ENCODE peak calls at places on chromosomes 4 and X, in six cellular contexts. O is upper lobe of left lung, I is HL-60, J is prostate gland, W is suprapubic skin, G is K562. Q is an unnamed sample.

GRCh38 chr4:13355036-13355910 is 128.9 kb downstream of the RAB28 start:
- DNase-seq in O (no peak), I (no peak), J (no peak), W (no peak), G (no peak), Q (no peak)

GRCh38 chrX:53714580-53715335 is 28.2 kb upstream of the HUWE1 start:
- DNase-seq in O (peak), I (peak), J (peak), W (no peak), G (no peak), Q (no peak)

GRCh38 chr4:85724801-85725548 is 250.0 kb downstream of the ARHGAP24 start:
- DNase-seq in O (no peak), I (no peak), J (no peak), W (no peak), G (no peak), Q (no peak)

GRCh38 chr4:141119071-141119470 is 14.2 kb downstream of the RNF150 start:
- DNase-seq in O (no peak), I (no peak), J (no peak), W (no peak), G (no peak), Q (no peak)

GRCh38 chr4:112287258-112287873 is 1.7 kb upstream of the TIFA start:
- DNase-seq in O (no peak), I (no peak), J (no peak), W (no peak), G (no peak), Q (no peak)

GRCh38 chr4:77120888-77121508 is 36.0 kb upstream of the CCNG2 start:
- DNase-seq in O (no peak), I (no peak), J (no peak), W (no peak), G (no peak), Q (no peak)

GRCh38 chr4:128302775-128303174 is 15.2 kb upstream of the PGRMC2 start:
- DNase-seq in O (no peak), I (no peak), J (no peak), W (no peak), G (no peak), Q (no peak)

GRCh38 chr4:2923141-2923551 is 40.1 kb downstream of the NOP14 start:
- DNase-seq in O (peak), I (no peak), J (no peak), W (peak), G (no peak), Q (no peak)

GRCh38 chr4:136946307-136946907 is 585.9 kb downstream of the PCDH18 start:
- DNase-seq in O (no peak), I (no peak), J (no peak), W (no peak), G (no peak), Q (no peak)

DNA sequence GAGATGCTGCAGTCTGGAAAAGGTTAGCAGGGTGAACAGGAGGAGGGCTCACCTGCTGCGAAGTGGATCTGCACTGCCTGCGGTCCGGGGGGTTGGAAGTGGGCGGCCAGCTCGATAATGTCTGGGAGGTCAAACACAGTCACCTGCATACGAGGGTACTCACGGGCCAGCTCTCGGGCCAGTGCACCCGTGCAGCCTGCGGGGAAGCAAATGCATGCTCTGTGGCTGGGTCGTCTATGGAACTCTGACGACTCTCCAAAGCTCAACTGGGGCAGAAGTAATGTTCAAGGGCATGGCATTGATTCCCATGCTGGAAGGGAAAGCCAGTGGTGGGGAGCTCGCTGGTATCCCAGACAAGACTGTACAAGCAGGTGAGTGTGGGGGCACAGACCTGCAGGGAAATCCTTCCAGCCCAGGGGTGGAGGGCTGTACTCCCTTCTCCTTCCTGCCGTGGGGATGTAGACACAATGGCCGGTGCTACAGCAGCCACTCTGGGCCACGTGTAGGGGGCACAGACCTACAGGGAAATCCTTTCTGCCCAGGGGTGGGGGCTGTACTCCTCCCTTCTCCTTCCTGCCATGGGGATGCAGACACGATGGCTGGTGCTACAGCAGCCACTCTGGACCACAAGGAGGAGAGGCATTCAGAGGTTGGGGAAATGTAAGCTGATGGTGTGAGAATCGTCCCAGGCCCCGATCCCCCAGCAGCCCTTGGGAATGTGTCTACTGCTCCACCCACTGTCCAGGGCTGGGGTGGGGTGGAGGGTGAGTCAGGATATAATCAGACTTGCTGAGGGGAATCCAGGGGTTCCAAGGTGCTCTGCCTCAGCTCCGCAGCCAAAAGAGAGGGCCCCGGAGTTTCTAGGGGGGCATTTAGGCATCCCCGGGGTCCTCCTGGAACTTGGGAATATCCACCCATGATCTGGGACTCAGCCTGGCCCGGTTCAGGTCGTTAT is 26.3 kb upstream of the SLC25A6 start:
- DNase-seq in O (no peak), I (no peak), J (no peak), W (peak), G (no peak), Q (no peak)
- TF ChIP-seq POLR2AphosphoS5 in O (no peak), I (no peak), J (no peak), W (no peak), G (no peak), Q (no peak)

GRCh38 chrX:118976599-118977340 is 2.4 kb downstream of the LONRF3 start:
- DNase-seq in O (peak), I (no peak), J (peak), W (peak), G (no peak), Q (no peak)

GRCh38 chrX:118977424-118977823 is 3.0 kb downstream of the LONRF3 start:
- DNase-seq in O (no peak), I (no peak), J (no peak), W (no peak), G (no peak), Q (no peak)

GRCh38 chrX:118974908-118975671 is 672 bp downstream of the LONRF3 start:
- DNase-seq in O (peak), I (no peak), J (peak), W (peak), G (peak), Q (no peak)

GRCh38 chrX:118974088-118974907 is at the start of gene LONRF3:
- DNase-seq in O (peak), I (peak), J (peak), W (peak), G (peak), Q (no peak)

GRCh38 chrX:118975831-118976598 is 1.6 kb downstream of the LONRF3 start:
- DNase-seq in O (peak), I (peak), J (peak), W (peak), G (peak), Q (peak)
- H3K4me3 ChIP-seq in O (peak), I (peak), J (peak), W (peak), G (peak), Q (peak)

GRCh38 chr4:866068-866760 is 40.3 kb upstream of the CPLX1 start:
- DNase-seq in O (no peak), I (no peak), J (no peak), W (no peak), G (no peak), Q (no peak)

GRCh38 chr4:866761-867390 is 40.9 kb upstream of the CPLX1 start:
- DNase-seq in O (no peak), I (no peak), J (no peak), W (no peak), G (no peak), Q (no peak)

GRCh38 chr4:864456-865120 is 38.7 kb upstream of the CPLX1 start:
- DNase-seq in O (no peak), I (no peak), J (no peak), W (no peak), G (no peak), Q (no peak)

GRCh38 chr4:865121-865465 is 39.2 kb upstream of the CPLX1 start:
- DNase-seq in O (no peak), I (no peak), J (no peak), W (no peak), G (no peak), Q (no peak)

GRCh38 chr4:865572-865971 is 39.6 kb upstream of the CPLX1 start:
- DNase-seq in O (no peak), I (no peak), J (no peak), W (no peak), G (no peak), Q (no peak)
- TF ChIP-seq CTCF in O (no peak), I (no peak), J (no peak), W (no peak), G (no peak), Q (no peak)

GRCh38 chr4:33577798-33578197 is 2666.5 kb downstream of the ARAP2 start:
- DNase-seq in O (no peak), I (no peak), J (no peak), W (no peak), G (no peak), Q (no peak)
- TF ChIP-seq POLR2AphosphoS5 in O (no peak), I (no peak), J (no peak), W (no peak), G (no peak), Q (no peak)

DNA sequence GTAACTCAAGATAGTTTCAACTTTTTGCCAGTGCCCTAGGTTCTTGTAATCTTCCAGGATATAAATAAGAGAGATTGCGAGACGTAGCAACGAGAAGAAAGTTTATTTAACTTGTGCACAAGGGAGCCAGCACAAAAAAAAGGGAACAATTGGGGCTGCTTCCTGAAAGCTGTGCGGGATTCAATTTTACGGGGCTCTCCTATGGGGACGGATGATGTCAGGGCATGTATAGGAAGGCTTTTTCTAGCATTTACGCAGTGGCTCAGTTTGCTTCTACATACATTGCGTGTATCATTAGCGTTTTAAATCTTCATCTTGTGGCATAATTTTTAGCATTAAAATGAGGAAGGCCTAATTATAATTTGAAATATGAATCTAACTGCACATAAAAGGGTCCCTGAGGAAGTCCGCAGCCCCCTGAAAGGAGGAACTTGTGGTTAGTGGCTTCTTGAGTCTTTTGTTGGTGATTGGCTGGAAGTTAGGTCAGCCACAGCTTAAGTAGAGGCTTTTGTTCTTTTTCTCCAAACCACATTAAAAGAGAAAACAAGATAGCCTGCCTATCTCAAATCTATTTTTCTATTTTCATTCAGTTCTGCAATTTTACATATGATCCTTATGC is 668.2 kb upstream of the NDST4 start:
- DNase-seq in O (no peak), I (peak), J (no peak), W (no peak), G (no peak), Q (no peak)
- H3K4me3 ChIP-seq in O (no peak), I (peak), J (no peak), W (no peak), G (no peak), Q (no peak)

GRCh38 chrX:106401965-106402559 is 209.7 kb upstream of the RADX start:
- DNase-seq in O (no peak), I (no peak), J (no peak), W (no peak), G (no peak), Q (no peak)

DNA sequence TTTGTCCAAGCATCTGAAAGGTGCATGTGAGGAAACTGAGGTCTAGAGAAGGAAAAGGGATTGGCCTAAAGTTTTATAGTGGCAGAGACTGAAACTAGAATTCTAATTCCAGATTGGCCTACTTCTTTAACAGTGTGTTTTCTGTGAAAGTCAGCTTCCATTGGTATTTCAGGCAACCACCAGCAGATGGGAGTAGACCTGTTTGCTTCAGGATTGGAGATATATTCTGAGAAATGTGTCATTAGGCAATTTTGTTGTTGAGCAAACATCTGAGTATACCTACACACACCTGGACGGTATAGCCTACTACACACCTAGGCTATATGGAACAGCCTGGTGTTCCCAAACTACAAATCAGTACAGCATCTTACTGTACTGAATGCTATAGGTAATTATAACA is 207.3 kb upstream of the RADX start:
- DNase-seq in O (no peak), I (no peak), J (no peak), W (no peak), G (no peak), Q (no peak)
- TF ChIP-seq CTCF in O (no peak), I (no peak), J (no peak), W (no peak), G (no peak), Q (no peak)

GRCh38 chr4:148064451-148064850 is 332.6 kb downstream of the ARHGAP10 start:
- DNase-seq in O (no peak), I (no peak), J (no peak), W (no peak), G (no peak), Q (no peak)

GRCh38 chr4:148065069-148065468 is 333.2 kb downstream of the ARHGAP10 start:
- DNase-seq in O (no peak), I (no peak), J (no peak), W (no peak), G (no peak), Q (no peak)

GRCh38 chr4:148069086-148070010 is 337.5 kb downstream of the ARHGAP10 start:
- DNase-seq in O (no peak), I (no peak), J (no peak), W (no peak), G (no peak), Q (no peak)

GRCh38 chr4:148068065-148068911 is 336.4 kb downstream of the ARHGAP10 start:
- DNase-seq in O (no peak), I (no peak), J (no peak), W (no peak), G (no peak), Q (no peak)

DNA sequence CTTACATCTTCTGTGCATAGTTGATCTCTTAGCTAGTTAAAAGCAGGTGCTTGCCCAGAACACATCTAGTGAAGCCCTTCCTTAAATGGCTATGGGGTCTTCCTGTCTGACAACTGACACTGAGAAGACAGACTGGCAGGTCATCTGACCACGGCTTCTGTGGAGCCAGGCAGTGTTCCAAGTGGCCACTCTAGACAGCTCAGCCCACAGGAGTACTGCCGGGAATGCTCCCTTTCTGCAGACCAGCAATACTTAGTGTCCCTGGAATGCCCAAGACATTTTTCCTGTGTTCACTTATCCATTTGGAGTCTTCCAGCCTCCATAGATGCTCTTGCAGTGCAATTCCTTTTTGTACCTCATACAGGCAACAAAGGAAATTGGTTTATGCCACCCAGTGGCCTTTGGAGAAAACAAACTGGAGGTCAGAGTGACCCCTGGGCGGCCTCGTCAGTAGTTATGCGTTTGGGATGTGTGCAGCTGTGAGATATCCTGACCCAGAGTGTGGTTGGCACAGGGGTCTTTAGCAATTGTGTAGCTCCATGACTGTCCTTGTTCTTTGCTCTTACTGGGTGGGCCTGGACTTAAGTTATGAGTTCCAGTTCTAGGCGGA is 335.5 kb downstream of the ARHGAP10 start:
- DNase-seq in O (peak), I (no peak), J (no peak), W (no peak), G (no peak), Q (no peak)
- TF ChIP-seq POLR2AphosphoS5 in O (no peak), I (no peak), J (no peak), W (no peak), G (no peak), Q (no peak)

GRCh38 chrX:123648028-123648810 is 84.6 kb downstream of the THOC2 start:
- DNase-seq in O (peak), I (no peak), J (peak), W (no peak), G (no peak), Q (no peak)
- H3K4me3 ChIP-seq in O (no peak), I (no peak), J (no peak), W (no peak), G (no peak), Q (no peak)